ENCODE peak calls at places on chromosome 19, in six cellular contexts. One of them, this sample, is unnamed.

GRCh38 chr19:58330458-58330857 is 3.7 kb downstream of the ZSCAN22 start:
- DNase-seq in psoas muscle: no peak
- DNase-seq in heart right ventricle: no peak
- DNase-seq in tibial artery: no peak
- DNase-seq in Panc1: peak
- DNase-seq in ascending aorta: no peak
- DNase-seq in this sample: no peak

GRCh38 chr19:37079238-37079637 is 1.0 kb downstream of the ZNF420 start:
- DNase-seq in heart right ventricle: no peak
- DNase-seq in tibial artery: no peak
- DNase-seq in psoas muscle: no peak
- DNase-seq in ascending aorta: no peak
- DNase-seq in Panc1: no peak
- DNase-seq in this sample: no peak

GRCh38 chr19:46000497-46001246 is 5.4 kb downstream of the CCDC61 start:
- DNase-seq in tibial artery: no peak
- DNase-seq in ascending aorta: no peak
- DNase-seq in psoas muscle: peak
- DNase-seq in Panc1: no peak
- DNase-seq in heart right ventricle: no peak
- DNase-seq in this sample: peak

GRCh38 chr19:7917292-7918061 is 2.7 kb upstream of the SNAPC2 start:
- DNase-seq in heart right ventricle: no peak
- DNase-seq in Panc1: no peak
- DNase-seq in psoas muscle: no peak
- DNase-seq in ascending aorta: no peak
- DNase-seq in tibial artery: peak
- DNase-seq in this sample: no peak

GRCh38 chr19:49552749-49553148 is 24.9 kb downstream of the RCN3 start:
- DNase-seq in Panc1: no peak
- DNase-seq in tibial artery: no peak
- DNase-seq in psoas muscle: no peak
- DNase-seq in ascending aorta: no peak
- DNase-seq in heart right ventricle: no peak
- DNase-seq in this sample: no peak

GRCh38 chr19:45881082-45881908 is 4.6 kb downstream of the IRF2BP1 start:
- DNase-seq in heart right ventricle: no peak
- DNase-seq in psoas muscle: no peak
- DNase-seq in ascending aorta: no peak
- DNase-seq in tibial artery: no peak
- DNase-seq in Panc1: no peak
- DNase-seq in this sample: no peak

GRCh38 chr19:55474269-55475265 is 1.9 kb upstream of the ZNF628 start:
- DNase-seq in Panc1: no peak
- DNase-seq in psoas muscle: no peak
- DNase-seq in tibial artery: no peak
- DNase-seq in heart right ventricle: no peak
- DNase-seq in ascending aorta: no peak
- DNase-seq in this sample: no peak

GRCh38 chr19:55005684-55006488 is 32.2 kb downstream of the GP6 start:
- DNase-seq in tibial artery: no peak
- DNase-seq in heart right ventricle: no peak
- DNase-seq in ascending aorta: no peak
- DNase-seq in psoas muscle: no peak
- DNase-seq in Panc1: no peak
- DNase-seq in this sample: peak

GRCh38 chr19:9885077-9885552 is 50.0 kb downstream of the PIN1 start:
- DNase-seq in ascending aorta: no peak
- DNase-seq in tibial artery: no peak
- DNase-seq in Panc1: no peak
- DNase-seq in heart right ventricle: peak
- DNase-seq in psoas muscle: peak
- DNase-seq in this sample: no peak

GRCh38 chr19:406999-407491 is 1.9 kb downstream of the C2CD4C start:
- DNase-seq in Panc1: no peak
- DNase-seq in heart right ventricle: no peak
- DNase-seq in psoas muscle: no peak
- DNase-seq in tibial artery: peak
- DNase-seq in ascending aorta: no peak
- DNase-seq in this sample: no peak

GRCh38 chr19:47084879-47085439 is 28.6 kb downstream of the ZC3H4 start:
- DNase-seq in psoas muscle: no peak
- DNase-seq in tibial artery: no peak
- DNase-seq in Panc1: no peak
- DNase-seq in ascending aorta: no peak
- DNase-seq in heart right ventricle: no peak
- DNase-seq in this sample: peak

GRCh38 chr19:38840583-38840968 is 9.0 kb upstream of the ECH1 start:
- DNase-seq in Panc1: no peak
- DNase-seq in ascending aorta: no peak
- DNase-seq in heart right ventricle: no peak
- DNase-seq in psoas muscle: no peak
- DNase-seq in tibial artery: no peak
- DNase-seq in this sample: peak

GRCh38 chr19:16026756-16027155 is 49.5 kb upstream of the TPM4 start:
- DNase-seq in tibial artery: no peak
- DNase-seq in heart right ventricle: no peak
- DNase-seq in Panc1: no peak
- DNase-seq in ascending aorta: no peak
- DNase-seq in psoas muscle: no peak
- DNase-seq in this sample: no peak

GRCh38 chr19:48044561-48044960 is 682 bp upstream of the CABP5 start:
- DNase-seq in heart right ventricle: no peak
- DNase-seq in psoas muscle: no peak
- DNase-seq in Panc1: no peak
- DNase-seq in tibial artery: no peak
- DNase-seq in ascending aorta: no peak
- DNase-seq in this sample: no peak

GRCh38 chr19:8306235-8307054 is 1.7 kb downstream of the CD320 start:
- DNase-seq in tibial artery: peak
- DNase-seq in heart right ventricle: peak
- DNase-seq in Panc1: no peak
- DNase-seq in ascending aorta: peak
- DNase-seq in psoas muscle: peak
- DNase-seq in this sample: no peak

GRCh38 chr19:10454267-10454666 is 33.9 kb downstream of the PDE4A start:
- DNase-seq in Panc1: no peak
- DNase-seq in ascending aorta: no peak
- DNase-seq in tibial artery: no peak
- DNase-seq in psoas muscle: no peak
- DNase-seq in heart right ventricle: no peak
- DNase-seq in this sample: no peak

GRCh38 chr19:15702590-15702930 is 25.3 kb upstream of the OR10H2 start:
- DNase-seq in ascending aorta: peak
- DNase-seq in heart right ventricle: peak
- DNase-seq in tibial artery: peak
- DNase-seq in Panc1: no peak
- DNase-seq in psoas muscle: peak
- DNase-seq in this sample: peak

GRCh38 chr19:15836345-15836594 is 20.8 kb upstream of the OR10H1 start:
- DNase-seq in heart right ventricle: no peak
- DNase-seq in Panc1: no peak
- DNase-seq in tibial artery: no peak
- DNase-seq in psoas muscle: no peak
- DNase-seq in ascending aorta: no peak
- DNase-seq in this sample: no peak

GRCh38 chr19:48403606-48404005 is 10.1 kb downstream of the GRIN2D start:
- DNase-seq in ascending aorta: no peak
- DNase-seq in Panc1: no peak
- DNase-seq in heart right ventricle: peak
- DNase-seq in tibial artery: no peak
- DNase-seq in psoas muscle: no peak
- DNase-seq in this sample: peak

GRCh38 chr19:49635530-49636229 is 4.3 kb downstream of the RRAS start:
- DNase-seq in heart right ventricle: no peak
- DNase-seq in ascending aorta: no peak
- DNase-seq in psoas muscle: no peak
- DNase-seq in Panc1: no peak
- DNase-seq in tibial artery: no peak
- DNase-seq in this sample: no peak

GRCh38 chr19:38918526-38918925 is 6.5 kb upstream of the CCER2 start:
- DNase-seq in tibial artery: peak
- DNase-seq in psoas muscle: no peak
- DNase-seq in heart right ventricle: no peak
- DNase-seq in ascending aorta: no peak
- DNase-seq in Panc1: no peak
- DNase-seq in this sample: no peak

DNA sequence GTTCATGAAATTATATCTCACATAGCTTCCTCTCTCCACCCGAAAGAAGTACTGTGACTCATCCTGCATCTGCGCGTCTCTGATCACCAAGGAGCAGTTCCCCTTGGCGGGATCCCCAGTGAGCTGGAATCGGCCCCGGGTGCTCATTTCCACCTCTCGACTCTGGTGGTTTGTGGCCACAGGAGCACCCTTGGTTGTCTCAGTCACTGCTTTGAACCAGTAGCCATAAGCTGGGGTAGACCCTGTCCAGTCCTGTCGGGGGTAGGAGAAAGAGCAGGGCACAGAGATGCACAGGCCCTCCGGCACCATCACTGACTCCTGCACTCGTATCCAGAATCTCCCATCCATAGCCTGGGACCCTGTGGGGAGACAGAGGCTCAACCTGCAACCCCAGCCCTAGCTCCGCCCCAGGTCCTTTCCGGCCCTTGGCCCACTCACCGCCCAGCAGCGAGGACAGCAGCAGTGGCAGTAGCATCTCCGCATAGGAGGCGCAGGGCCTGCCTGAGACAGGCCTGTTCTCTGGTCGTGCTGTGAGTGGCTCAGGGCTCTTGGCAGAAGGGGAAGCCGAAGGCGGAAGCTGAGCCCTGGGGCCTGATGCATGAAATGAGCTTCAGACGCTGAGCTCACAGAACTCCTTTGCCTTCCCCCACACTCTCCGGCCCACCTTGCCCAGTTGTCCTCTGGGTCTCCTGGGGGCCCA is at the start of gene SIGLEC10:
- DNase-seq in psoas muscle: peak
- DNase-seq in ascending aorta: peak
- DNase-seq in Panc1: no peak
- DNase-seq in tibial artery: no peak
- DNase-seq in heart right ventricle: peak
- DNase-seq in this sample: peak
- H3K27ac ChIP-seq in psoas muscle: no peak
- H3K27ac ChIP-seq in ascending aorta: no peak
- H3K27ac ChIP-seq in Panc1: no peak
- H3K27ac ChIP-seq in tibial artery: no peak
- H3K27ac ChIP-seq in heart right ventricle: no peak
- H3K27ac ChIP-seq in this sample: peak

DNA sequence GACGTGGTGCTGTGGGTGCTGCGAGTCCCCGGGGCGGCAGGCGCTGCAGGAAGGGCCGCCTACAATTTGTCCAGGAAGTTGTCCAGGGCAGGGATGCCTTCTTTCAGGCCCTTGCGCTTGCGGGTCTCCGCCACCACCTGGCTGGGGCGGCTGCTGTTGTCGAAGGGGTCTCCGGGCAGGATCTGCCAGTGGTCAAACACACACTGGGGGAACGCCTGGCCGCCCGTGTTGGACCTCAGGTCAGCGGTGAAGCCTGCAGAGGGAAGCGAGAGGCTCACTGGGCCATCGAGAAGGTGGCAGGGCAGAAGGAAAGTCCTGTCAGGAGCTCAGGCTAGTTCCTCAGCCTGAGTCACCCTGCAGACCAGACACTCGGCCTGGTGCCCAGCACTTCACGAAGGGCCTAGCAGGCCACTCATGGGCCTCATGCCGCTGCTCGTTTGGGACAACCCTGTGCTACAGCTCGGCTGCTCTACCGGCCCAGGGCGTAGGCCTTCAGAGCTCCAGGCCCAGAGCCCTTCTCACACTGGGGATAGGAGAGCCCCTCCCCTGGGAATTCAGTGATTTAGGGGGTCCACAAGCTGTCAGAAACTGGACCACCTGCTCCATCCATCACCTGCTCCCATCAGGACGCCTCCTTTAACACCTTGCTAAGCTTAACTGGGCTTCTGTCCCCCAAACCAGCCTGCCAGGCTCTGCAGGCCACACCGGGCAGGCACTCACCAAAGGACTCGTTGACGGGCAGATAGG is 5.8 kb upstream of the DAPK3 start:
- DNase-seq in tibial artery: no peak
- DNase-seq in ascending aorta: no peak
- DNase-seq in heart right ventricle: peak
- DNase-seq in Panc1: no peak
- DNase-seq in psoas muscle: peak
- DNase-seq in this sample: no peak
- H3K27ac ChIP-seq in tibial artery: no peak
- H3K27ac ChIP-seq in ascending aorta: no peak
- H3K27ac ChIP-seq in heart right ventricle: peak
- H3K27ac ChIP-seq in Panc1: no peak
- H3K27ac ChIP-seq in psoas muscle: peak
- H3K27ac ChIP-seq in this sample: no peak

GRCh38 chr19:4136680-4137088 is 12.8 kb upstream of the MAP2K2 start:
- DNase-seq in Panc1: no peak
- DNase-seq in heart right ventricle: no peak
- DNase-seq in tibial artery: no peak
- DNase-seq in ascending aorta: no peak
- DNase-seq in psoas muscle: no peak
- DNase-seq in this sample: no peak

GRCh38 chr19:4144666-4145261 is 8.7 kb upstream of the CREB3L3 start:
- DNase-seq in heart right ventricle: no peak
- DNase-seq in psoas muscle: no peak
- DNase-seq in Panc1: no peak
- DNase-seq in tibial artery: no peak
- DNase-seq in ascending aorta: no peak
- DNase-seq in this sample: peak

GRCh38 chr19:4138445-4138844 is 14.5 kb upstream of the MAP2K2 start:
- DNase-seq in psoas muscle: no peak
- DNase-seq in heart right ventricle: no peak
- DNase-seq in tibial artery: no peak
- DNase-seq in Panc1: no peak
- DNase-seq in ascending aorta: no peak
- DNase-seq in this sample: no peak

GRCh38 chr19:4140237-4140711 is 13.2 kb upstream of the CREB3L3 start:
- DNase-seq in Panc1: no peak
- DNase-seq in tibial artery: no peak
- DNase-seq in psoas muscle: no peak
- DNase-seq in heart right ventricle: no peak
- DNase-seq in ascending aorta: no peak
- DNase-seq in this sample: peak

GRCh38 chr19:4139614-4140236 is 13.7 kb upstream of the CREB3L3 start:
- DNase-seq in ascending aorta: peak
- DNase-seq in tibial artery: peak
- DNase-seq in heart right ventricle: peak
- DNase-seq in psoas muscle: peak
- DNase-seq in Panc1: peak
- DNase-seq in this sample: peak
- H3K27ac ChIP-seq in ascending aorta: no peak
- H3K27ac ChIP-seq in tibial artery: no peak
- H3K27ac ChIP-seq in heart right ventricle: no peak
- H3K27ac ChIP-seq in psoas muscle: no peak
- H3K27ac ChIP-seq in Panc1: no peak
- H3K27ac ChIP-seq in this sample: no peak

DNA sequence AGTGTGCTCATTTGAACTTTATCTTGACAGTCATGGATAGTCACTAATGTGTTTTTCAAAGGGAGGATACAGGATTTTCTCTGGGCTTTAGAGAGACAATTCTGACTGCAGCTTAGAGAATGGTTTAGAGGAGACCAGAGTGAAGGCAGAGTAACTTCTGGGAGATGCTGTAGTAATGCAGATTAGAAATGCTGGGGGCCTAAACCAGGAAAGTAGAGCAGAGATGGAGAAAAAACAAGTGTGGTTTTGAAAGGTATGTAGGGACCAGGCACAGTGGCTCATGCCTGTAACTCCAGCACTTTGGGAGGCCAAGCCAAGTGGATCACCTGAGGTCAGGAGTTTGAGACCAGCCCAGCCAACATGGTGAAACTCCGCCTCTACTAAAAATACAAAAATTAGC is 18.3 kb upstream of the CEBPA start:
- DNase-seq in tibial artery: no peak
- DNase-seq in Panc1: no peak
- DNase-seq in heart right ventricle: no peak
- DNase-seq in psoas muscle: no peak
- DNase-seq in ascending aorta: no peak
- DNase-seq in this sample: no peak
- H3K27ac ChIP-seq in tibial artery: no peak
- H3K27ac ChIP-seq in Panc1: no peak
- H3K27ac ChIP-seq in heart right ventricle: no peak
- H3K27ac ChIP-seq in psoas muscle: no peak
- H3K27ac ChIP-seq in ascending aorta: no peak
- H3K27ac ChIP-seq in this sample: no peak

This sample was measured in adrenal gland.